ENCODE peak calls at places on chromosomes 2 and 18, in five cellular contexts. N, S, B, I and Z are unnamed samples.

GRCh38 chr2:217816396-217816869 is 186.4 kb downstream of the TNS1 start:
- DNase-seq in N (peak; percentile 57), S (peak; percentile 66), B (no peak), I (no peak), Z (peak; percentile 33)

GRCh38 chr18:9756566-9757470 is 48.7 kb downstream of the RAB31 start:
- DNase-seq in N (no peak), S (no peak), B (no peak), I (no peak), Z (no peak)

GRCh38 chr2:44071454-44072046 is 75.8 kb upstream of the LRPPRC start:
- DNase-seq in N (no peak), S (no peak), B (no peak), I (no peak), Z (no peak)

GRCh38 chr2:31339696-31340095 is 74.8 kb downstream of the XDH start:
- DNase-seq in N (no peak), S (no peak), B (no peak), I (no peak), Z (no peak)

GRCh38 chr2:26924731-26925099 is 45.7 kb upstream of the MAPRE3 start:
- DNase-seq in N (no peak), S (no peak), B (no peak), I (no peak), Z (no peak)

GRCh38 chr2:15732341-15733077 is 140.8 kb downstream of the DDX1 start:
- DNase-seq in N (peak; percentile 36), S (no peak), B (no peak), I (peak; percentile 55), Z (no peak)

GRCh38 chr2:24708537-24709152 is 84.5 kb downstream of the PTRHD1 start:
- DNase-seq in N (peak; percentile 53), S (no peak), B (no peak), I (no peak), Z (no peak)

GRCh38 chr2:203681978-203682377 is 24.5 kb upstream of the CD28 start:
- DNase-seq in N (peak; percentile 53), S (no peak), B (no peak), I (no peak), Z (peak; percentile 64)

GRCh38 chr2:217622664-217623063 is 380.1 kb downstream of the TNS1 start:
- DNase-seq in N (no peak), S (no peak), B (no peak), I (peak; percentile 98), Z (no peak)

GRCh38 chr2:131125195-131125757 is 20.1 kb downstream of the PLEKHB2 start:
- DNase-seq in N (no peak), S (no peak), B (no peak), I (no peak), Z (no peak)

GRCh38 chr2:219171231-219171651 is 1.4 kb upstream of the SLC23A3 start:
- DNase-seq in N (peak; percentile 90), S (peak; percentile 73), B (no peak), I (peak; percentile 78), Z (peak; percentile 95)

GRCh38 chr2:223847410-223847809 is 10.0 kb upstream of the AP1S3 start:
- DNase-seq in N (no peak), S (no peak), B (no peak), I (no peak), Z (no peak)

GRCh38 chr2:121234144-121234543 is 50.9 kb downstream of the TFCP2L1 start:
- DNase-seq in N (no peak), S (no peak), B (no peak), I (no peak), Z (no peak)

GRCh38 chr2:177246000-177246399 is 18.5 kb downstream of the NFE2L2 start:
- DNase-seq in N (no peak), S (no peak), B (no peak), I (no peak), Z (no peak)

GRCh38 chr2:60553496-60553991 is at the start of gene BCL11A:
- DNase-seq in N (peak; percentile 89), S (no peak), B (no peak), I (peak; percentile 94), Z (peak; percentile 78)

GRCh38 chr2:162917626-162918025 is 79.1 kb upstream of the KCNH7 start:
- DNase-seq in N (no peak), S (no peak), B (no peak), I (no peak), Z (no peak)

GRCh38 chr2:135822855-135823254 is 14.1 kb downstream of the LCT start:
- DNase-seq in N (no peak), S (no peak), B (no peak), I (no peak), Z (no peak)

GRCh38 chr18:76937597-76937996 is 115.2 kb downstream of the ZNF236 start:
- DNase-seq in N (no peak), S (no peak), B (no peak), I (no peak), Z (peak; percentile 17)

GRCh38 chr2:86441392-86441788 is 219 bp downstream of the KDM3A start:
- DNase-seq in N (no peak), S (no peak), B (no peak), I (no peak), Z (peak; percentile 4)

GRCh38 chr2:96856776-96857673 is 791 bp downstream of the ANKRD39 start:
- DNase-seq in N (no peak), S (no peak), B (no peak), I (peak; percentile 64), Z (no peak)

GRCh38 chr18:13500227-13500865 is 226.0 kb downstream of the FAM210A start:
- DNase-seq in N (peak; percentile 60), S (no peak), B (peak; percentile 60), I (no peak), Z (peak; percentile 90)

GRCh38 chr2:222568866-222569265 is 87.0 kb downstream of the FARSB start:
- DNase-seq in N (peak; percentile 67), S (peak; percentile 35), B (no peak), I (no peak), Z (peak; percentile 60)

GRCh38 chr2:184945306-184945705 is 347.0 kb downstream of the ZNF804A start:
- DNase-seq in N (no peak), S (no peak), B (no peak), I (peak; percentile 73), Z (no peak)